ENCODE peak calls at places on chromosomes 3 and 15, in eight cellular contexts. I is stimulated activated CD4-positive, alpha-beta T cell treated with anti-CD3 and anti-CD28 coated beads, TNF-alpha, amount 100 ng/mL, for 24 hours; Y is sigmoid colon; W is activated CD4-positive, CD25-positive, alpha-beta regulatory T cell; C is activated CD4-positive, alpha-beta T cell treated with anti-CD3 and anti-CD28 coated beads for 24 hours; S is AG08395; D is T-cell; Q is GM18507. X is an unnamed sample.

GRCh38 chr15:48641416-48641815 is 4.1 kb downstream of the FBN1 start:
- DNase-seq in D (no peak), I (no peak), Q (no peak), Y (no peak), S (no peak), W (no peak), C (no peak), X (no peak)

GRCh38 chr3:52299815-52300611 is 12.4 kb downstream of the GLYCTK start:
- DNase-seq in W (no peak), Y (no peak), S (no peak), C (no peak), I (no peak), D (no peak), Q (no peak), X (no peak)

GRCh38 chr3:86938706-86939105 is 52.2 kb downstream of the VGLL3 start:
- DNase-seq in D (no peak), C (no peak), Q (no peak), S (peak), W (no peak), I (no peak), Y (no peak), X (no peak)

GRCh38 chr3:53065841-53066480 is 20.1 kb upstream of the SFMBT1 start:
- DNase-seq in C (no peak), Q (no peak), I (no peak), S (no peak), W (no peak), Y (peak), D (no peak), X (no peak)

GRCh38 chr3:124266517-124266916 is 274.6 kb upstream of the ROPN1 start:
- DNase-seq in Q (no peak), D (no peak), C (no peak), Y (no peak), W (no peak), S (no peak), I (no peak), X (no peak)

GRCh38 chr3:30691249-30691880 is 85.0 kb downstream of the TGFBR2 start:
- DNase-seq in S (no peak), W (no peak), Y (no peak), D (no peak), C (no peak), Q (no peak), I (no peak), X (no peak)

GRCh38 chr15:38769492-38769891 is 204.9 kb upstream of the RASGRP1 start:
- DNase-seq in S (no peak), Y (no peak), C (no peak), D (no peak), I (no peak), W (no peak), Q (no peak), X (no peak)

GRCh38 chr15:70853270-70853854 is 595 bp downstream of the LARP6 start:
- DNase-seq in Y (no peak), W (no peak), D (peak), S (peak), Q (no peak), I (no peak), C (no peak), X (no peak)

GRCh38 chr15:62896969-62897486 is 145.5 kb upstream of the TPM1 start:
- DNase-seq in S (peak), D (no peak), W (no peak), C (no peak), Q (no peak), I (no peak), Y (peak), X (no peak)

GRCh38 chr3:31503456-31503855 is 29.3 kb upstream of the STT3B start:
- DNase-seq in C (no peak), S (no peak), Y (no peak), W (no peak), Q (no peak), D (no peak), I (no peak), X (no peak)

GRCh38 chr3:71441217-71441924 is 142.2 kb downstream of the FOXP1 start:
- DNase-seq in S (no peak), W (no peak), Q (no peak), C (no peak), I (no peak), D (no peak), Y (peak), X (no peak)

GRCh38 chr15:72057548-72058091 is 60.3 kb downstream of the MYO9A start:
- DNase-seq in Q (no peak), D (no peak), W (no peak), I (no peak), S (no peak), C (no peak), Y (no peak), X (no peak)

GRCh38 chr15:38085104-38085503 is 150.7 kb downstream of the TMCO5A start:
- DNase-seq in Y (no peak), C (no peak), S (no peak), D (no peak), W (no peak), I (no peak), Q (peak), X (no peak)

GRCh38 chr3:183220828-183221227 is 32.2 kb upstream of the B3GNT5 start:
- DNase-seq in D (no peak), S (no peak), W (no peak), C (no peak), Y (no peak), Q (no peak), I (no peak), X (no peak)

GRCh38 chr3:180678231-180678630 is 1.1 kb downstream of the CCDC39 start:
- DNase-seq in D (no peak), W (no peak), Y (no peak), Q (no peak), S (no peak), I (no peak), C (no peak), X (no peak)

GRCh38 chr3:30286007-30286669 is 320.3 kb upstream of the TGFBR2 start:
- DNase-seq in W (no peak), I (no peak), S (peak), Y (peak), C (no peak), D (no peak), Q (no peak), X (no peak)

GRCh38 chr15:78212546-78213424 is 21.6 kb downstream of the ACSBG1 start:
- DNase-seq in Y (peak), I (no peak), Q (no peak), W (no peak), S (peak), C (no peak), D (no peak), X (no peak)

GRCh38 chr3:13021141-13021933 is 51.9 kb downstream of the IQSEC1 start:
- DNase-seq in W (no peak), Q (no peak), I (no peak), S (no peak), Y (peak), C (no peak), D (no peak), X (no peak)

GRCh38 chr15:75648156-75649000 is 666 bp downstream of the SNX33 start:
- DNase-seq in Y (peak), W (no peak), D (no peak), Q (no peak), S (peak), C (no peak), I (no peak), X (no peak)

GRCh38 chr3:31247063-31247447 is 285.7 kb upstream of the STT3B start:
- DNase-seq in Q (no peak), I (no peak), S (no peak), W (no peak), C (no peak), Y (no peak), D (no peak), X (no peak)

GRCh38 chr3:101944308-101944707 is 95.0 kb downstream of the NFKBIZ start:
- DNase-seq in Y (no peak), S (no peak), I (no peak), W (no peak), Q (no peak), C (no peak), D (no peak), X (no peak)

GRCh38 chr3:115779011-115779410 is 155.7 kb downstream of the GAP43 start:
- DNase-seq in W (no peak), C (no peak), Q (no peak), D (no peak), Y (no peak), I (no peak), S (no peak), X (no peak)

GRCh38 chr3:47661121-47661752 is 82.6 kb upstream of the CSPG5 start:
- DNase-seq in C (no peak), Q (no peak), W (no peak), D (no peak), S (peak), I (no peak), Y (no peak), X (no peak)

GRCh38 chr3:111956995-111957736 is 21.7 kb upstream of the ABHD10 start:
- DNase-seq in D (no peak), Q (no peak), S (no peak), I (no peak), Y (no peak), W (no peak), C (no peak), X (no peak)

GRCh38 chr3:188233320-188233719 is 79.4 kb downstream of the LPP start:
- DNase-seq in D (no peak), W (no peak), S (peak), Y (no peak), Q (no peak), C (no peak), I (no peak), X (no peak)

GRCh38 chr3:81632659-81633058 is 128.8 kb downstream of the GBE1 start:
- DNase-seq in S (no peak), Q (no peak), W (no peak), I (no peak), D (no peak), Y (no peak), C (no peak), X (no peak)

GRCh38 chr3:145721815-145722214 is 439.2 kb downstream of the PLOD2 start:
- DNase-seq in W (no peak), Q (no peak), C (no peak), I (no peak), D (no peak), S (no peak), Y (no peak), X (no peak)

GRCh38 chr15:53918180-53919079 is 59.8 kb upstream of the UNC13C start:
- DNase-seq in D (no peak), C (no peak), S (no peak), Y (no peak), W (no peak), Q (no peak), I (no peak), X (no peak)

GRCh38 chr15:82540984-82541431 is 751 bp upstream of the RPS17 start:
- DNase-seq in D (no peak), W (no peak), Y (no peak), Q (no peak), I (no peak), S (no peak), C (no peak), X (no peak)